ENCODE peak calls at places on chromosomes 4 and X, in six cellular contexts. U is uterus, H is left ventricle myocardium inferior, Q is neuronal stem cell, D is H7, X is sigmoid colon. N is an unnamed sample. For H3K36me3, the result is how much of the 10 kb centered on the place peaks cover.

GRCh38 chr4:13892739-13893105 is 265.2 kb upstream of the BOD1L1 start:
- DNase-seq in X (no peak), H (no peak), D (no peak), U (no peak), Q (no peak), N (no peak)

GRCh38 chrX:135543924-135544323 is 23.5 kb downstream of the INTS6L start:
- DNase-seq in X (no peak), Q (no peak), U (no peak), D (no peak), H (no peak), N (peak)

GRCh38 chr4:665751-666435 is 8.2 kb downstream of the ATP5ME start:
- DNase-seq in D (no peak), U (no peak), Q (no peak), H (no peak), X (peak), N (no peak)

GRCh38 chr4:108135549-108136209 is 33.1 kb downstream of the LEF1 start:
- DNase-seq in U (no peak), H (no peak), D (peak), Q (peak), X (no peak), N (no peak)

GRCh38 chr4:15682790-15683495 is 1.3 kb downstream of the FAM200B start:
- DNase-seq in X (no peak), U (no peak), Q (no peak), D (no peak), H (no peak), N (no peak)

GRCh38 chr4:99436976-99437655 is 2.0 kb upstream of the ADH7 start:
- DNase-seq in H (no peak), X (no peak), U (no peak), Q (no peak), D (no peak), N (no peak)

GRCh38 chr4:53640576-53641459 is 49.5 kb upstream of the LNX1 start:
- DNase-seq in U (no peak), X (no peak), Q (peak), H (no peak), D (no peak), N (peak)

GRCh38 chr4:53306729-53307128 is 59.1 kb downstream of the SCFD2 start:
- DNase-seq in X (no peak), H (no peak), Q (no peak), U (no peak), D (no peak), N (no peak)

GRCh38 chr4:2258091-2259035 is 3.5 kb downstream of the MXD4 start:
- DNase-seq in X (no peak), U (peak), D (peak), H (peak), Q (no peak), N (no peak)

GRCh38 chrX:11537141-11537540 is 128.6 kb downstream of the ARHGAP6 start:
- DNase-seq in Q (no peak), U (no peak), H (no peak), X (no peak), D (no peak), N (no peak)

GRCh38 chrX:39734174-39734776 is 363.5 kb downstream of the BCOR start:
- DNase-seq in Q (no peak), U (no peak), X (no peak), H (no peak), D (no peak), N (no peak)

GRCh38 chr4:145083891-145084640 is 13.9 kb downstream of the ANAPC10 start:
- DNase-seq in D (no peak), H (no peak), Q (no peak), U (no peak), X (no peak), N (no peak)

GRCh38 chr4:47469951-47470350 is 6.4 kb upstream of the COMMD8 start:
- DNase-seq in Q (no peak), U (no peak), X (no peak), D (no peak), H (no peak), N (no peak)

GRCh38 chr4:56049428-56050212 is 100.9 kb downstream of the CEP135 start:
- DNase-seq in U (no peak), H (no peak), Q (peak), D (peak), X (no peak), N (peak)

GRCh38 chr4:5211274-5211852 is 160.1 kb downstream of the STK32B start:
- DNase-seq in H (no peak), Q (no peak), U (no peak), X (no peak), D (no peak), N (no peak)

GRCh38 chrX:136577562-136577961 is 45.5 kb downstream of the VGLL1 start:
- DNase-seq in X (peak), U (peak), H (peak), D (peak), Q (peak), N (peak)

GRCh38 chrX:45300638-45301037 is 100.0 kb upstream of the DIPK2B start:
- DNase-seq in X (no peak), U (no peak), Q (no peak), H (no peak), D (no peak), N (no peak)

GRCh38 chrX:1511829-1512228 is 25.2 kb downstream of the P2RY8 start:
- DNase-seq in U (no peak), Q (no peak), D (no peak), X (peak), H (no peak), N (no peak)

GRCh38 chr4:152356428-152357034 is 179.4 kb downstream of the FBXW7 start:
- DNase-seq in H (no peak), U (no peak), X (no peak), D (no peak), Q (no peak), N (no peak)

GRCh38 chr4:139460565-139460964 is 6.6 kb downstream of the RAB33B start:
- DNase-seq in U (no peak), H (no peak), Q (no peak), X (no peak), D (peak), N (no peak)

GRCh38 chrX:103607385-103608304 is at the start of gene TCEAL3:
- DNase-seq in H (peak), Q (peak), U (peak), X (peak), D (peak), N (peak)

GRCh38 chrX:133926809-133927208 is 58.6 kb downstream of the GPC3 start:
- DNase-seq in D (no peak), U (no peak), X (no peak), Q (no peak), H (no peak), N (no peak)

GRCh38 chr4:112517067-112517588 is 1.1 kb upstream of the NEUROG2 start:
- DNase-seq in D (peak), H (no peak), U (no peak), X (no peak), Q (peak), N (no peak)

GRCh38 chrX:120751683-120752082 is 121.8 kb upstream of the C1GALT1C1 start:
- DNase-seq in Q (no peak), U (no peak), D (no peak), X (no peak), H (no peak), N (no peak)

GRCh38 chr4:119729815-119730643 is 101.4 kb upstream of the PDE5A start:
- DNase-seq in Q (no peak), X (no peak), H (no peak), D (no peak), U (no peak), N (peak)

GRCh38 chr4:116321471-116321870 is 763.9 kb downstream of the TRAM1L1 start:
- DNase-seq in H (no peak), X (no peak), Q (no peak), D (no peak), U (no peak), N (no peak)

GRCh38 chr4:60201052-60201673 is 999.0 kb upstream of the ADGRL3 start:
- DNase-seq in Q (peak), H (no peak), U (no peak), X (no peak), D (peak), N (peak)

GRCh38 chr4:39118034-39118658 is 56.1 kb downstream of the KLHL5 start:
- DNase-seq in H (no peak), U (no peak), X (no peak), Q (no peak), D (no peak), N (no peak)
- H3K36me3 ChIP-seq in H (under half), U (under half), X (under half), Q (under half), D (under half), N (under half)

GRCh38 chrX:13768939-13769338 is 34.4 kb downstream of the OFD1 start:
- DNase-seq in H (no peak), Q (no peak), D (no peak), X (no peak), U (no peak), N (no peak)
- H3K36me3 ChIP-seq in H (under half), Q (under half), D (under half), X (under half), U (under half), N (under half)

DNA sequence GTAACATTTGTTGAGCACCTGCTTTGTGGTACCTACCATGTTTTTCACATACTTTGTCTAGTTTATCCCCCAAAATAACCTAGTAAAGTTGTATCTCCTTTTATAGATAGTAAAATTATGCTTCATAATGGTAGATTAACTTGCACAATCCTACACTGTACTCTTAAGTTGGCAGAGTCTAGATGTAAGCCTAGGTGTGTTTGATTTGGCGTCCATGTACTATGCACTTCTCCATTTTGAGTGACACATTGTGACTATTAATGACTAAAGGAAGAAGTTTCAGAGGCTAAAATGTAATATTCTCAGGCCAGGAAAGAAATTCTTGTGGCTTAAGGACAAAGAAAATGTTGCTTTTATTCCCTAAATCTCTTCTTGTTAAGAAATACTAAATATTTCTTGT is 15.4 kb downstream of the PLK4 start:
- DNase-seq in D (no peak), U (no peak), Q (no peak), X (no peak), H (no peak), N (no peak)
- H3K36me3 ChIP-seq in D (under half), U (under half), Q (under half), X (under half), H (under half), N (under half)

DNA sequence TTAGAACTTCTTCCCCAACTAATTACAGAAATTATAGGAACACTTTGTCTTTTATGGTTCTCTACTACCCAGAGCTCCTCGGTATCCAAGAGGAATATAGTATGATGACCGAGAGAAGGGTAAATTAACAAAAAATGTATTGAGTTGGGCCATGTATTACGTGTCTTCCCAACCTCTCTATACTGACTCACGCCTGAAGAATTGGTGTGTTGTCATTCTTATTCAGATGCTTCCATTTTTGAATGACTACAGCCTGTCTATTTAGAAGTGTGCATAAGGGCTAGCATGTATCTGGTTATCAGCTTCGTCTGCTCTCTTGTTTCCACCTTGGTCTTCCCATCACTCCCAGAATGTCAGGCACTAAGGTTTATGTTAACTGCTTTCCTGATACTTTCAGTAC is 24.5 kb upstream of the SCD5 start:
- DNase-seq in Q (no peak), U (no peak), H (no peak), X (no peak), D (no peak), N (no peak)
- H3K36me3 ChIP-seq in Q (under half), U (under half), H (half or more), X (half or more), D (under half), N (under half)

GRCh38 chr4:184401397-184402171 is 72.8 kb downstream of the IRF2 start:
- DNase-seq in U (no peak), Q (peak), D (peak), H (no peak), X (no peak), N (no peak)
- H3K36me3 ChIP-seq in U (under half), Q (under half), D (under half), H (half or more), X (under half), N (under half)

GRCh38 chr4:149973181-149973580 is 105.1 kb upstream of the DCLK2 start:
- DNase-seq in D (no peak), H (no peak), X (no peak), Q (no peak), U (no peak), N (no peak)
- H3K36me3 ChIP-seq in D (under half), H (under half), X (under half), Q (under half), U (under half), N (under half)

GRCh38 chr4:71113294-71113693 is 119.8 kb downstream of the DCK start:
- DNase-seq in U (no peak), Q (no peak), X (no peak), D (peak), H (no peak), N (peak)
- H3K36me3 ChIP-seq in U (under half), Q (under half), X (under half), D (under half), H (under half), N (under half)